ENCODE peak calls at places on chromosomes 11 and 22, in four cellular contexts. M is BJ, W is GM23338, P is AG10803. Z is an unnamed sample.

GRCh38 chr11:122306776-122307479 is 190.9 kb upstream of the BLID start:
- DNase-seq in W (peak), M (no peak), P (no peak), Z (no peak)

GRCh38 chr11:128302425-128303186 is 284.8 kb downstream of the ETS1 start:
- DNase-seq in M (no peak), P (no peak), W (no peak), Z (no peak)

GRCh38 chr22:24445481-24446290 is 18.3 kb downstream of the ADORA2A start:
- DNase-seq in W (no peak), P (no peak), M (no peak), Z (no peak)

GRCh38 chr11:128720522-128720985 is 26.7 kb downstream of the FLI1 start:
- DNase-seq in M (no peak), W (peak), P (no peak), Z (no peak)

GRCh38 chr22:23838686-23839468 is at the start of gene DERL3:
- DNase-seq in P (peak), W (peak), M (peak), Z (peak)

GRCh38 chr11:13224324-13224723 is 53.3 kb upstream of the BMAL1 start:
- DNase-seq in P (no peak), W (no peak), M (no peak), Z (no peak)

GRCh38 chr22:45577746-45578523 is 75.3 kb downstream of the FBLN1 start:
- DNase-seq in W (peak), P (peak), M (no peak), Z (peak)

GRCh38 chr11:131546218-131546895 is 175.9 kb downstream of the NTM start:
- DNase-seq in M (no peak), P (no peak), W (peak), Z (no peak)

GRCh38 chr11:95711945-95712221 is 77.7 kb downstream of the FAM76B start:
- DNase-seq in P (no peak), M (no peak), W (no peak), Z (no peak)

GRCh38 chr11:108593214-108593909 is at the start of gene EXPH5:
- DNase-seq in W (peak), M (no peak), P (peak), Z (peak)

GRCh38 chr22:45960477-45961386 is 16.2 kb downstream of the WNT7B start:
- DNase-seq in W (peak), M (no peak), P (no peak), Z (no peak)

GRCh38 chr11:14342906-14343305 is 16.1 kb downstream of the RRAS2 start:
- DNase-seq in P (peak), W (no peak), M (no peak), Z (peak)

GRCh38 chr11:26399336-26399735 is 67.4 kb downstream of the ANO3 start:
- DNase-seq in W (no peak), M (no peak), P (no peak), Z (peak)

GRCh38 chr11:108959124-108959761 is 294.4 kb downstream of the DDX10 start:
- DNase-seq in W (no peak), P (peak), M (no peak), Z (peak)

GRCh38 chr11:8096575-8096974 is 15.6 kb downstream of the TUB start:
- DNase-seq in P (no peak), M (no peak), W (no peak), Z (no peak)

GRCh38 chr11:134737563-134738510 is 325.8 kb upstream of the B3GAT1 start:
- DNase-seq in M (no peak), W (no peak), P (no peak), Z (no peak)

GRCh38 chr11:2883717-2884423 is 1.7 kb downstream of the CDKN1C start:
- DNase-seq in P (no peak), M (no peak), W (peak), Z (no peak)

GRCh38 chr11:2881974-2882362 is 3.6 kb downstream of the CDKN1C start:
- DNase-seq in W (no peak), M (no peak), P (no peak), Z (no peak)

GRCh38 chr11:2884424-2884815 is 1.2 kb downstream of the CDKN1C start:
- DNase-seq in P (peak), W (no peak), M (no peak), Z (no peak)

GRCh38 chr11:2881076-2881973 is 4.2 kb downstream of the CDKN1C start:
- DNase-seq in W (no peak), M (no peak), P (no peak), Z (no peak)

GRCh38 chr11:2882681-2883110 is 2.9 kb downstream of the CDKN1C start:
- DNase-seq in W (peak), P (no peak), M (no peak), Z (no peak)
- H3K4me3 ChIP-seq in W (no peak), P (no peak), M (no peak), Z (no peak)

DNA sequence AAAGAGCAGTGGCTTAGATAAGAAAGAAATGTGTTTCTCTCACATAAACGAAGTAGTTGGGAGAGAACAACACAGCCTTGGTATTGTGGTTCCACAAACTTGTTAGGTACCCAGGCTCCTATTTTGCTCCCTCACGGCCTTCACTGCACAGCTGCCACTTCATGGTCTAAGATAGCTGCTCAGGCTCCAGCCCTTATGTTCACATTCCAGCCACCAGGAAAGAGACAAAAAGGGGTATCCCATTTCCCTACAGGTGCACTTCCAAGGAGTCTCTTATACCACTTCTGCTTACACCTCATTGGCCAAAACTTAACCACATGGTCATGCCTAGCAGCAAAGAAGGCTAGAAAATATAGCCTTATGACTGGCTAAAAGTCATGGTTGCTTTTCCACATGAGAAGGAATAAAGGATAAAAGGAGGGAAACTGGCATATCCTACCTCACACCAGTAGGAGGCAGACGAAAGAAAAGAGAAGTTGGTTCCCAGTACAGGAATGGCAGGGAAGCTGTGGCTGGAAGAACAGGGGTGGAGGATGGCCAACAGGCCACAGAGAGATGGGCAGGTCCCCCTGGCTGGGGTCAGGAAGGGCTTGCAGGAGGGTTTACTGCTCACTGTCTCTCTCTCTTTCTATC is 5.4 kb upstream of the HDHD5 start:
- DNase-seq in W (peak), P (no peak), M (no peak), Z (peak)
- TF ChIP-seq CTCF in W (peak), P (peak), M (peak), Z (peak)

GRCh38 chr22:30222321-30222720 is 24.2 kb downstream of the LIF start:
- DNase-seq in M (no peak), P (no peak), W (no peak), Z (no peak)

GRCh38 chr22:30220338-30221009 is 26.1 kb downstream of the LIF start:
- DNase-seq in M (no peak), P (no peak), W (no peak), Z (no peak)

GRCh38 chr22:30223303-30223702 is 23.3 kb downstream of the LIF start:
- DNase-seq in P (no peak), W (no peak), M (no peak), Z (no peak)

GRCh38 chr22:30219668-30220278 is 26.8 kb downstream of the LIF start:
- DNase-seq in W (no peak), P (no peak), M (no peak), Z (no peak)

GRCh38 chr22:30221121-30221992 is 25.2 kb downstream of the LIF start:
- DNase-seq in P (no peak), M (no peak), W (no peak), Z (no peak)
- H3K4me3 ChIP-seq in P (no peak), M (no peak), W (no peak), Z (no peak)

GRCh38 chr11:120096326-120096725 is 41.6 kb downstream of the TRIM29 start:
- DNase-seq in M (no peak), P (no peak), W (no peak), Z (no peak)
- TF ChIP-seq CTCF in M (no peak), P (no peak), W (no peak), Z (no peak)

Z was measured in fibroblast of mammary gland.